ENCODE peak calls at places on chromosomes 2 and 18, in six cellular contexts. One of them, this sample, is unnamed.

GRCh38 chr2:113219889-113220641 is 46.3 kb downstream of the PSD4 start:
- DNase-seq in body of pancreas: peak
- DNase-seq in WTC11: no peak
- DNase-seq in endothelial cell: no peak
- DNase-seq in GM10248: no peak
- DNase-seq in fibroblast of lung: peak
- DNase-seq in this sample: no peak

GRCh38 chr2:153391131-153391530 is 87.4 kb downstream of the RPRM start:
- DNase-seq in body of pancreas: no peak
- DNase-seq in WTC11: no peak
- DNase-seq in endothelial cell: no peak
- DNase-seq in GM10248: no peak
- DNase-seq in fibroblast of lung: no peak
- DNase-seq in this sample: no peak

GRCh38 chr2:42937171-42937875 is 144.9 kb upstream of the HAAO start:
- DNase-seq in body of pancreas: no peak
- DNase-seq in WTC11: no peak
- DNase-seq in endothelial cell: no peak
- DNase-seq in GM10248: no peak
- DNase-seq in fibroblast of lung: no peak
- DNase-seq in this sample: no peak

GRCh38 chr2:120524174-120524573 is 178.2 kb downstream of the INHBB start:
- DNase-seq in body of pancreas: no peak
- DNase-seq in WTC11: no peak
- DNase-seq in endothelial cell: no peak
- DNase-seq in GM10248: no peak
- DNase-seq in fibroblast of lung: no peak
- DNase-seq in this sample: no peak

GRCh38 chr2:34892286-34892685 is 1293.2 kb upstream of the FAM98A start:
- DNase-seq in body of pancreas: no peak
- DNase-seq in WTC11: no peak
- DNase-seq in endothelial cell: no peak
- DNase-seq in GM10248: no peak
- DNase-seq in fibroblast of lung: no peak
- DNase-seq in this sample: no peak

GRCh38 chr2:28142403-28142802 is 250.3 kb upstream of the FOSL2 start:
- DNase-seq in body of pancreas: no peak
- DNase-seq in WTC11: no peak
- DNase-seq in endothelial cell: no peak
- DNase-seq in GM10248: no peak
- DNase-seq in fibroblast of lung: peak
- DNase-seq in this sample: no peak

GRCh38 chr2:45651415-45652089 is at the start of gene PRKCE:
- DNase-seq in body of pancreas: peak
- DNase-seq in WTC11: peak
- DNase-seq in endothelial cell: peak
- DNase-seq in GM10248: peak
- DNase-seq in fibroblast of lung: peak
- DNase-seq in this sample: no peak

GRCh38 chr2:109208071-109208950 is 79.3 kb downstream of the SH3RF3 start:
- DNase-seq in body of pancreas: no peak
- DNase-seq in WTC11: peak
- DNase-seq in endothelial cell: no peak
- DNase-seq in GM10248: no peak
- DNase-seq in fibroblast of lung: peak
- DNase-seq in this sample: no peak

GRCh38 chr2:164933751-164934189 is 21.6 kb downstream of the SLC38A11 start:
- DNase-seq in body of pancreas: no peak
- DNase-seq in WTC11: no peak
- DNase-seq in endothelial cell: no peak
- DNase-seq in GM10248: no peak
- DNase-seq in fibroblast of lung: no peak
- DNase-seq in this sample: no peak

GRCh38 chr2:214543386-214543955 is 132.6 kb downstream of the VWC2L start:
- DNase-seq in body of pancreas: no peak
- DNase-seq in WTC11: no peak
- DNase-seq in endothelial cell: no peak
- DNase-seq in GM10248: no peak
- DNase-seq in fibroblast of lung: peak
- DNase-seq in this sample: no peak

GRCh38 chr2:3575534-3576324 is 669 bp downstream of the RPS7 start:
- DNase-seq in body of pancreas: no peak
- DNase-seq in WTC11: no peak
- DNase-seq in endothelial cell: no peak
- DNase-seq in GM10248: no peak
- DNase-seq in fibroblast of lung: no peak
- DNase-seq in this sample: no peak

GRCh38 chr18:50662177-50662576 is 102.3 kb downstream of the MAPK4 start:
- DNase-seq in body of pancreas: no peak
- DNase-seq in WTC11: no peak
- DNase-seq in endothelial cell: no peak
- DNase-seq in GM10248: peak
- DNase-seq in fibroblast of lung: peak
- DNase-seq in this sample: no peak

GRCh38 chr2:176246324-176246723 is 22.9 kb upstream of the MTX2 start:
- DNase-seq in body of pancreas: no peak
- DNase-seq in WTC11: no peak
- DNase-seq in endothelial cell: no peak
- DNase-seq in GM10248: no peak
- DNase-seq in fibroblast of lung: no peak
- DNase-seq in this sample: no peak

GRCh38 chr2:79860233-79861058 is 347.6 kb downstream of the CTNNA2 start:
- DNase-seq in body of pancreas: no peak
- DNase-seq in WTC11: no peak
- DNase-seq in endothelial cell: peak
- DNase-seq in GM10248: peak
- DNase-seq in fibroblast of lung: peak
- DNase-seq in this sample: no peak

GRCh38 chr18:3907955-3908354 is 458.0 kb downstream of the TGIF1 start:
- DNase-seq in body of pancreas: no peak
- DNase-seq in WTC11: no peak
- DNase-seq in endothelial cell: no peak
- DNase-seq in GM10248: no peak
- DNase-seq in fibroblast of lung: no peak
- DNase-seq in this sample: no peak

DNA sequence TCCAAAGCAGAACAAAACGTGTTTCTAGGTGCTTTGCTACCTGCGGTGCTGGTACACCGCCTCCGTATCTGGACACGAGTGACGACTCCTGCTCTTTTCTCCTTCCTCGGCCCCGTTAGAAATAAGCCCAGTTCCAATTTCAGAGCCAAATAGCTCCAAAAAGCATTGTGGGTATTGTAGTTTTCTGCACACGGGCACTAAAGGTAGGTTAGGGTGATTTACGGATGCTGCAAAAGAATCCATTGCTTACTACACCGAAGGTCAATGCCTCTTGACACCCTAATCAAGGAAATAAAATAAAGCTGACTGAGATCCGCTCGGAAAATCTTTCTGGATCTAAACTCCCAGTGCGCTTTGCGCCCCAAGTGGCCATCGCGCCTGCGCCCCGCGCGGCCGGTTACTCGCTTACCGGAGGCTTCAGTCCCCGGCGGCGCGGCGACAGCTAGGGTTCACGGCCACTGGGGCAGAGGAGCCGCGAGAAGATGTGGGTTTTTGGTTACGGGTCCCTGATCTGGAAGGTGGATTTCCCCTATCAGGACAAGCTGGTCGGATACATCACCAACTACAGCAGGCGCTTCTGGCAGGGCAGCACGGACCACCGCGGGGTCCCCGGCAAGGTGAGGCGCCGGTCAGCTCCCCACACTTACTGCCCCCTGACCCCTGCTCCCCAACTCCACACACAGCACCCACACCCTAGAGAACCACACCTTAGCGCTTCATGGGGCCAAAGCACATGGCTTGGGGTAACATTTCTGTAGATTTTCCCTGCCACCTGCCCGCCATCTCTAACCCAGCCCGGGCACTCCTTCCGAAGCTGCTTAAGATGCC is at the start of gene CHAC2:
- DNase-seq in body of pancreas: peak
- DNase-seq in WTC11: peak
- DNase-seq in endothelial cell: peak
- DNase-seq in GM10248: peak
- DNase-seq in fibroblast of lung: peak
- DNase-seq in this sample: peak
- TF ChIP-seq CTCF in body of pancreas: peak
- TF ChIP-seq CTCF in WTC11: no peak
- TF ChIP-seq CTCF in endothelial cell: peak
- TF ChIP-seq CTCF in GM10248: no peak
- TF ChIP-seq CTCF in fibroblast of lung: peak
- TF ChIP-seq CTCF in this sample: no peak

GRCh38 chr18:74292541-74292858 is 737 bp upstream of the CYB5A start:
- DNase-seq in body of pancreas: no peak
- DNase-seq in WTC11: no peak
- DNase-seq in endothelial cell: no peak
- DNase-seq in GM10248: no peak
- DNase-seq in fibroblast of lung: no peak
- DNase-seq in this sample: no peak

GRCh38 chr18:74289137-74289536 is 2.6 kb downstream of the CYB5A start:
- DNase-seq in body of pancreas: no peak
- DNase-seq in WTC11: no peak
- DNase-seq in endothelial cell: no peak
- DNase-seq in GM10248: peak
- DNase-seq in fibroblast of lung: peak
- DNase-seq in this sample: no peak

GRCh38 chr18:74291771-74292540 is at the start of gene CYB5A:
- DNase-seq in body of pancreas: peak
- DNase-seq in WTC11: peak
- DNase-seq in endothelial cell: peak
- DNase-seq in GM10248: peak
- DNase-seq in fibroblast of lung: peak
- DNase-seq in this sample: peak

GRCh38 chr18:74289946-74290478 is 1.8 kb downstream of the CYB5A start:
- DNase-seq in body of pancreas: no peak
- DNase-seq in WTC11: no peak
- DNase-seq in endothelial cell: no peak
- DNase-seq in GM10248: peak
- DNase-seq in fibroblast of lung: no peak
- DNase-seq in this sample: no peak

DNA sequence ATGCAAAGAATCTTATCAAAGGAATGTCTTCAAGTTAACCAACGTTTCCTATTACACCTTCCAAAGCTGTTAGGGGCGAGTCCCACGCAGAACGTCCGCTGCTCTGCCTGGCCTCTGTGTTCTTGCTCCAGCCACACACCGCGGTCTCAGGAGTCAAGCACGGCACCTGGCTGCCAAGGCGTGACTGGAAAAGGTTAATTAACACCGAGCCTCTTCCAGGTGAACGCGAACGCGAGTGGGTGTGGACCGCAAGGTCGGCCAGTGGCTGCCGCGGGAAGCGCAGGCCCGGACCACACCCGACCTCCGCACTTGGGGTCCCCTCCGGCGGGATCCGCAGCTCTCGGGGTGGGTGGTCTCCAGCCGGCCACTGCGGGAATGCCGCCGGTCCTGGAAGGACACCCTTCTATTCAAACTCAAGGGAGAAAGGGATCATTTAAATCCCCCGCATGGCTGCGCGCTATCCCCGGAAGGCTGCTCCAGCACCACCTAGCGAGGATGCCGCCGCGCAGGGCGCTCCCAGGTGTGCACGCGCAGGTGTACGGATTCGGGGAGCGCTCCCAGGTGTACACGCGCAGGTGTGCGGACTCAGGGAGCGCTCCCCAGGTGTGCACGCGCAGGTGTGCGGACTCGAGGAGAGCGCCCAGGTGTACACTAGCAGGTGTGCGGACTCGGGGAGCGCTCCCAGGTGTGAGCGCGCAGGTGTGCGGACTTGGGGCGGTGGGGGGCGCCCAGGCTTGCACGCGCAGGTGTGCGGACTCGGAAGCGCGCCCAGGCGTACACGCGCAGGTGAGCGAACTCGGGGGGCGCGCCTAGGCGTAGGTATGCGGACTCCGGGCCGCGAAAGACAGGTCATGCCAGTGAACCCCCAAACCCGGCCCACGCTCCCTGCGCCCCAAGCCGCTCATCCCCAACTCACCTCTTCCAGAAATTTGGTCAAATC is 662 bp downstream of the CYB5A start:
- DNase-seq in body of pancreas: peak
- DNase-seq in WTC11: peak
- DNase-seq in endothelial cell: no peak
- DNase-seq in GM10248: peak
- DNase-seq in fibroblast of lung: no peak
- DNase-seq in this sample: peak
- TF ChIP-seq CTCF in body of pancreas: peak
- TF ChIP-seq CTCF in WTC11: no peak
- TF ChIP-seq CTCF in endothelial cell: no peak
- TF ChIP-seq CTCF in GM10248: no peak
- TF ChIP-seq CTCF in fibroblast of lung: peak
- TF ChIP-seq CTCF in this sample: no peak

GRCh38 chr2:209937893-209938292 is 64.5 kb upstream of the RPE start:
- DNase-seq in body of pancreas: peak
- DNase-seq in WTC11: no peak
- DNase-seq in endothelial cell: no peak
- DNase-seq in GM10248: no peak
- DNase-seq in fibroblast of lung: peak
- DNase-seq in this sample: no peak

GRCh38 chr2:209938906-209939305 is 63.5 kb upstream of the RPE start:
- DNase-seq in body of pancreas: no peak
- DNase-seq in WTC11: no peak
- DNase-seq in endothelial cell: no peak
- DNase-seq in GM10248: no peak
- DNase-seq in fibroblast of lung: no peak
- DNase-seq in this sample: no peak

GRCh38 chr2:209933499-209934458 is 68.7 kb upstream of the RPE start:
- DNase-seq in body of pancreas: peak
- DNase-seq in WTC11: no peak
- DNase-seq in endothelial cell: no peak
- DNase-seq in GM10248: no peak
- DNase-seq in fibroblast of lung: peak
- DNase-seq in this sample: no peak

GRCh38 chr2:209940923-209941322 is 61.5 kb upstream of the RPE start:
- DNase-seq in body of pancreas: no peak
- DNase-seq in WTC11: no peak
- DNase-seq in endothelial cell: no peak
- DNase-seq in GM10248: no peak
- DNase-seq in fibroblast of lung: peak
- DNase-seq in this sample: no peak

DNA sequence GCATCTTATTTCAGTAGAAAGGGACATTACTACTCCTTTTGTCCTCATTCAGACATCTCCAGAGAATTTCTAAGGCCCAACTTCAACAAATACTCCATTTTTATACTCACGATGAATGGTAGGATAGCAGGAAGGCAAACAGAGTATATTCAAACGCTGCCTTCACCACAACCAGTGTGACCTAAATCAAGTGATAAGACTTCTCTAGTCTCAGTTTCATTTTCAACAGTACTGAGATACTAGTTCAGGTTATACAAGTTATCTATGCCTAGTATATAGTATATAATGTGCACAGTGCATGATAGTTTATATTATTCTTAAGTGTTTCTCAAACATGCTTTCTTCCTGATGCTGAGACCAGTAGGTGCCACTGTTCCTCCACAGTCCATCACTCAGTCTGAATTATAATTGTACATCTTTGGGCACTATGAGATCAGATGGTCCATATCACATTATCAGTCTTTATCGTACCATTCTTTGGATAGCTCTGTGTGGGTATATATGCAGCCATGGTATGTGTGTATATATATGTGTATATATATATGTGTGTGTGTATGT is 66.3 kb upstream of the RPE start:
- DNase-seq in body of pancreas: no peak
- DNase-seq in WTC11: no peak
- DNase-seq in endothelial cell: no peak
- DNase-seq in GM10248: no peak
- DNase-seq in fibroblast of lung: peak
- DNase-seq in this sample: no peak
- TF ChIP-seq CTCF in body of pancreas: peak
- TF ChIP-seq CTCF in WTC11: no peak
- TF ChIP-seq CTCF in endothelial cell: no peak
- TF ChIP-seq CTCF in GM10248: no peak
- TF ChIP-seq CTCF in fibroblast of lung: peak
- TF ChIP-seq CTCF in this sample: no peak

GRCh38 chr2:88690591-88691338 is 708 bp upstream of the RPIA start:
- DNase-seq in body of pancreas: peak
- DNase-seq in WTC11: peak
- DNase-seq in endothelial cell: no peak
- DNase-seq in GM10248: peak
- DNase-seq in fibroblast of lung: no peak
- DNase-seq in this sample: no peak
- TF ChIP-seq CTCF in body of pancreas: peak
- TF ChIP-seq CTCF in WTC11: no peak
- TF ChIP-seq CTCF in endothelial cell: no peak
- TF ChIP-seq CTCF in GM10248: no peak
- TF ChIP-seq CTCF in fibroblast of lung: no peak
- TF ChIP-seq CTCF in this sample: no peak

This sample was measured in nephron progenitor cell.